ENCODE peak calls at places on chromosomes 6 and 20, in eight cellular contexts. V is ovary; K is left lung; H is iPS DF 6.9; F is effector memory CD4-positive, alpha-beta T cell; L is fibroblast of lung; N is lung; R is IMR-90. Q is an unnamed sample. For H3K4me1, the result is how much of the 10 kb centered on the place peaks cover.

GRCh38 chr6:108068182-108068581 is 6.4 kb downstream of the OSTM1 start:
- DNase-seq in K (no peak), L (no peak), F (no peak), H (no peak), V (no peak), N (no peak), R (no peak), Q (no peak)

GRCh38 chr20:14406495-14406894 is 69.1 kb upstream of the FLRT3 start:
- DNase-seq in H (no peak), R (peak), V (no peak), N (no peak), L (peak), F (no peak), K (no peak), Q (no peak)

GRCh38 chr20:32603046-32603726 is 18.1 kb upstream of the NOL4L start:
- DNase-seq in V (no peak), R (no peak), N (no peak), L (no peak), F (no peak), H (no peak), K (peak), Q (no peak)

GRCh38 chr6:84220809-84221409 is 6.5 kb downstream of the CEP162 start:
- DNase-seq in L (peak), H (no peak), N (no peak), F (no peak), V (no peak), R (peak), K (no peak), Q (no peak)

GRCh38 chr20:23049933-23050838 is 714 bp upstream of the THBD start:
- DNase-seq in K (peak), F (no peak), H (no peak), V (peak), L (peak), N (peak), R (no peak), Q (peak)

GRCh38 chr6:66210964-66211363 is 503.9 kb upstream of the EYS start:
- DNase-seq in V (no peak), H (no peak), L (peak), K (no peak), N (no peak), F (no peak), R (no peak), Q (no peak)

GRCh38 chr6:113103618-113104390 is 753.3 kb upstream of the MARCKS start:
- DNase-seq in R (peak), N (no peak), F (no peak), V (no peak), H (no peak), K (no peak), L (peak), Q (no peak)

GRCh38 chr20:36182604-36183154 is 28.1 kb downstream of the EPB41L1 start:
- DNase-seq in N (no peak), L (peak), H (no peak), K (no peak), V (no peak), R (no peak), F (no peak), Q (no peak)

GRCh38 chr6:31403283-31403989 is at the start of gene MICA:
- DNase-seq in V (peak), R (peak), L (peak), H (peak), F (peak), K (peak), N (peak), Q (peak)

DNA sequence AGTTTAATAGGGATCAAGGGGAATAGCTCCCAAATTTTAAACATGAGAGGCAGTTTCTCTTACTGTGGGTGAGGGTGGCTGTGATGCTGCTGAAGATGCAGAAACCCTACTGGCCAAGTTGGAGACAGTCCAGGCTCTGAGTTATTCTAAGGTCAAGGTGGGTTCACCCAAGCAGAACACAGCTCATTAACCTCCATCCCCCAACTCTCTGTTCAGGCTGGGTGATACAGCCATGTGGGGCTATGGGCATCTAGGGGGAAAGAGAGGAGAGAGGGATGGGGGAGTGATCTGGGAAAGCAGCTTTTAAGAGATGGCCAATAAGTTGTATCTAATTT is 18.9 kb upstream of the TRAM2 start:
- DNase-seq in K (no peak), V (no peak), N (no peak), R (no peak), H (no peak), L (no peak), F (no peak), Q (no peak)
- H3K27ac ChIP-seq in K (peak), V (peak), N (peak), R (peak), H (no peak), L (peak), F (no peak), Q (peak)

GRCh38 chr6:159691133-159691962 is 1.7 kb downstream of the SOD2 start:
- DNase-seq in V (no peak), N (peak), K (no peak), L (peak), R (peak), H (no peak), F (no peak), Q (no peak)

GRCh38 chr6:159688977-159689376 is 4.1 kb downstream of the SOD2 start:
- DNase-seq in K (peak), N (no peak), R (no peak), F (no peak), H (no peak), L (no peak), V (no peak), Q (no peak)

GRCh38 chr6:159682265-159682664 is 10.8 kb downstream of the SOD2 start:
- DNase-seq in L (no peak), R (peak), V (no peak), N (no peak), K (no peak), F (no peak), H (no peak), Q (no peak)

GRCh38 chr6:159683722-159684304 is 9.2 kb downstream of the SOD2 start:
- DNase-seq in V (no peak), L (no peak), F (no peak), R (no peak), H (no peak), N (no peak), K (no peak), Q (no peak)

DNA sequence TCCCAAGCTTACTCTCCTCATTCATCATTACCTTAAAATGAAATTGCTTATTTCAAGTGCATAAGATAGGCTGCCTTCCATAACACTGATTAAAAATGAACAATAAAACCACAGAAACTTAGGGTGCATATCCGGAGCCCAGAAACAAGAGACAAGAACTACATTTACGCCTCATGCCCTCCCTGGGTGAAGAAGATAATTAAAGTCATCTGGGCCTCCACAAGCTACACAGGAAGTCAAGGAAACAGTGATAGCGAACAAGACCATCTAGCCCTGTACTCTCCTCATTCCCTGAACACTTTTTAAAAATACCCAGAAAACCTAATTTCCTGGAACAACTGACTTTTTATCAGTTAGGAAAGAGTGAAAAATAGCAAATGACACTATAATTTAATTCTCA is 6.3 kb downstream of the SOD2 start:
- DNase-seq in L (no peak), N (no peak), R (no peak), F (no peak), V (no peak), H (no peak), K (no peak), Q (no peak)
- H3K4me1 ChIP-seq in L (under half), N (under half), R (under half), F (under half), V (under half), H (under half), K (under half), Q (half or more)

GRCh38 chr6:139829557-139829956 is 455.1 kb upstream of the CITED2 start:
- DNase-seq in N (no peak), F (no peak), K (no peak), V (no peak), L (no peak), R (no peak), H (no peak), Q (no peak)
- H3K4me3 ChIP-seq in N (no peak), F (no peak), K (no peak), V (no peak), L (no peak), R (no peak), H (no peak), Q (no peak)

DNA sequence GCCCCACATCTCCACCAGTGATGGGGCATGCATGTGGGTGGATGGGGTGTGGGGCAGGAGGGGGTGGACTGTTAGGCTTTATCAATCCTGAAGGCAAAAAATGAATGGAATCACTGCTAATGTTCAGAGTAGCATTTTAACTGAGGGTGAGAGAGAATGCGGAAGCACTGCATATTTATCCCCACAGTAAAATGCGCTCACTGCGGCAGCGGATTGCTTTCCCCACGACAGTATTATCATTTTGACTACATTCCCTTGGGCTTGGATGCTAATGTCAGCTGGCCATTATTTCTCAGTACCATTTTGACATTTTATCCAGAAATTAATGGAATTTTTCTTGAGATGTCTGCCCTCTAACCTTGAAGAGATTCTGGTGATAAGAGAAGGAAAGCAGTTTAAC is 13.4 kb downstream of the ALDH8A1 start:
- DNase-seq in K (no peak), V (no peak), N (no peak), F (no peak), L (no peak), R (no peak), H (no peak), Q (no peak)
- H3K27ac ChIP-seq in K (no peak), V (no peak), N (no peak), F (no peak), L (peak), R (peak), H (no peak), Q (no peak)

DNA sequence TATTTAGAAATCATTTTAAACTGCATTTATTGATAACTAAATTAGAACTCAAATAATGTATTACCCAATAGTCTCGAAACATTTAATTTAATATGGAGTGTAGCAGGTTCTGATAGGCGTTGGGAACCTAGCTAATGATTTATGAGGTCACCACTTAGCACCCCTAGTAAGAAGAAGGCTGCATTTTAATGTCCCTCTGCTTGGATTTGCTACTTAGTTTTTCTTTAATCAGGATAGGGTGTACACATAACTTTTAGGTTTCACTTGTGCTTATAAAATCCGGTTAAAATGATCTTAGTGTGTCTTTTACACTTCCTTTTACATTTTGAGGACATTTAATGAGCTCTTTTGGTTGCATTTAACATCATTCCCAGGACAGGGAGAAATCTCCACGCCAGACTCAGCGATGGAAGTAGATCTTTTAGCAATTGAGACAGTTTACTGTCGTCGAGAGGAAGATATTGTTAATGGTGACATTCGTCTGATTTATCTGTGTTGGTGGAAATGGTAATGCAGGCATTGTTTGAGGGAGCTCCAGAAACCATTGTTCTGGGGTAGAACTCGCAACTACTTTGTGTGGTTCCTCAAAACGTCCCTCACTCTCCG is 5.6 kb downstream of the TFAP2A start:
- DNase-seq in N (no peak), R (no peak), F (no peak), V (no peak), H (no peak), L (no peak), K (no peak), Q (no peak)
- H3K4me1 ChIP-seq in N (under half), R (under half), F (under half), V (under half), H (under half), L (under half), K (under half), Q (under half)

GRCh38 chr6:128882560-128882959 is 378 bp upstream of the LAMA2 start:
- DNase-seq in R (peak), V (peak), K (no peak), F (no peak), H (no peak), N (no peak), L (no peak), Q (no peak)

GRCh38 chr6:128885381-128885780 is 2.4 kb downstream of the LAMA2 start:
- DNase-seq in H (no peak), F (no peak), R (no peak), N (no peak), K (no peak), V (no peak), L (no peak), Q (no peak)

GRCh38 chr6:128888444-128889175 is 5.7 kb downstream of the LAMA2 start:
- DNase-seq in K (no peak), F (no peak), L (no peak), H (no peak), N (no peak), R (no peak), V (no peak), Q (no peak)

GRCh38 chr6:128882991-128883571 is at the start of gene LAMA2:
- DNase-seq in H (no peak), K (peak), V (peak), N (peak), F (no peak), L (peak), R (peak), Q (peak)
- H3K4me3 ChIP-seq in H (peak), K (peak), V (peak), N (peak), F (no peak), L (peak), R (peak), Q (peak)

GRCh38 chr6:76771076-76771634 is 692.1 kb downstream of the HTR1B start:
- DNase-seq in R (no peak), N (no peak), V (no peak), L (no peak), F (no peak), K (no peak), H (no peak), Q (peak)

GRCh38 chr6:76776876-76777275 is 686.4 kb downstream of the HTR1B start:
- DNase-seq in N (no peak), K (no peak), L (no peak), V (no peak), R (no peak), F (no peak), H (no peak), Q (no peak)

GRCh38 chr6:76774750-76775396 is 688.4 kb downstream of the HTR1B start:
- DNase-seq in L (no peak), R (no peak), H (no peak), K (no peak), F (no peak), V (peak), N (no peak), Q (peak)

GRCh38 chr6:76770166-76770565 is 693.1 kb downstream of the HTR1B start:
- DNase-seq in L (no peak), H (no peak), N (no peak), V (no peak), K (no peak), R (no peak), F (no peak), Q (no peak)

GRCh38 chr6:76772951-76773350 is 690.3 kb downstream of the HTR1B start:
- DNase-seq in V (no peak), F (no peak), H (no peak), L (no peak), K (no peak), N (no peak), R (no peak), Q (no peak)
- H3K27ac ChIP-seq in V (no peak), F (no peak), H (no peak), L (no peak), K (no peak), N (no peak), R (no peak), Q (no peak)

DNA sequence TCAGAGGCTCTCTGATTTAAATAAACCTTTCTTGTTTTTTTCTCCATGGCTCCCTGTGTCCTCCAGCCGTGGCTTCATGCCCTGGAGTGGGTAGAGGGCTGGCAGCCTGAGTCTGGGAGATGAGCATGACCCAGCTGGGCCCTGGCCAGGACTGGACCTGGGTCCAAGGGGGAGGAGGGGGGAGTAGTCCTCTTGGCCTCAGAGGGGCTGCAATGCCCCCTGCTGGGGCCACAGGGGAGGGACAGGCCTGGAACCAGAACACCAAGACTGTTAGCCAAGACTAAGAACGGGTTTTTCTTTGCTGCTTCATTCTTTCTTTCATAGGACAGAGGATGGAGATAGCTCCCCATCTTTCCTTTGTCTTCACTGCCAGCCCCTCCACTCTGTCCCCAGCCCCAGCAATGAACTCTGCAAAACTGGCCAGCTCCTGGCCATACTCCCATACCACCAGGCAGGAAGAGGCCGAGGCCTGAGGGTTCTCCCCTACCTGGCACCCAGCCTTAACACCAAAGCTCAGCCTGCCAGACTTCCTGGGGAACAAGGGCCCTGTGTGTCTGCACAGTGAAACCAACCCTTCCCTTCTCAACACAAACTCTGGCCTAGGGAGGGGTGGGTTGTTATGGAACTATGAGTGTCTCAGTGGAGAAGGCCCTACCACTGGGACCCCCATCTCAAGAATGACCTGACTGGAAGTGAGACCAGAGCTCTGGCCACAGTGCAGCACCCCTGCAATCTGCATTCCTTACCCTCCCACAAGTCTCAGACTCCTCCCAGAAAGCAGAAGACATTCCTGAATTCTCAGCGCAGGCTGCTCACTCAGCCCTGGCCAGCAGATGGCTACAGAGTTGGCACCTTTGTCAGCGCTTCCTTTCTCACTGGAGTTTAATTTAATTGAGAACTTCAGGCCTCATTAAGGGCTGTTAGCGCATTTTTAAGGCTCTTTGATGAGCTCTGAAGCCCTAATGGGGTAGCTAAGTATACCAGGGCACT is 11.0 kb downstream of the SLC29A1 start:
- DNase-seq in F (no peak), N (no peak), V (peak), R (peak), H (no peak), L (peak), K (no peak), Q (peak)
- H3K4me1 ChIP-seq in F (under half), N (under half), V (under half), R (under half), H (under half), L (under half), K (under half), Q (under half)

GRCh38 chr6:116064626-116065025 is 3.9 kb upstream of the FRK start:
- DNase-seq in L (no peak), R (no peak), N (no peak), V (no peak), K (no peak), F (no peak), H (no peak), Q (no peak)

GRCh38 chr6:116062496-116062895 is 1.8 kb upstream of the FRK start:
- DNase-seq in N (no peak), H (no peak), K (no peak), R (no peak), L (no peak), F (no peak), V (no peak), Q (no peak)

GRCh38 chr6:116057766-116058165 is 2.9 kb downstream of the FRK start:
- DNase-seq in H (no peak), L (no peak), V (no peak), K (no peak), R (no peak), N (no peak), F (no peak), Q (no peak)

GRCh38 chr6:116059713-116060571 is 749 bp downstream of the FRK start:
- DNase-seq in F (no peak), N (peak), V (no peak), L (peak), H (no peak), K (peak), R (no peak), Q (peak)

DNA sequence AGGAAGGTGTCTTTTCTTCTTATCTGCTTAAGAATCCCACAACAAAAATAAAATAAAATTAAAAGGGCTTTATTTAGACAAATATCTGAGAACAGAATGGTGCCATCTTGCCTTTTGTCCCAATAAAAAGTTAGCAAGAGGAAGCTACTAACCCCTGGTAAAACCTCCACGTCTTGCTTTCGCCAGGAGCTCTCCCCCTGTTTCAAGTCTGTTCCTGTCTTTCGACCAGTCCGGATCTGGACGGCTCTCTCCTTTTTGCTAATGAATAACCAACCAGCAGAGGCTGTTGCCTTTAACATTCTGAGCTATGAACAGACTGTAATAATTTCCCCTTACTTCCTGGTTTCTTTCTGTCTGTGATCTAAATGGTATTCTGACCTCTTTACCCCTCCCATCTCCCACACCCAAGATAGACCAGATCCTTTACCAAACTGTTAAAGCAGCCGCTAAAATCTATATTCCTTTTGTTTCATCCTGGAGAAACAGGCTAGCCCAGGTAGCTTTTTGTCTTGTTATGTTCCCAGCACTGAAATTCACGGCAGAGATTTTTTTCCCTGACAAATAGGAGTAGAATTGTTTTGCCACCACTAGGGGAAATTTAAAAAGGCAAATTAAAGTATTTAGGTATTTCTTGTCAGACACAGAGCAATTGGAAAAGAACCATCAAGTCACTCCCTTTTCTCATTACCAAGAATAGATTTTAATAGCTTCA is at the start of gene FRK:
- DNase-seq in V (peak), F (no peak), R (peak), N (peak), K (peak), H (no peak), L (peak), Q (peak)
- H3K4me3 ChIP-seq in V (peak), F (no peak), R (peak), N (peak), K (peak), H (no peak), L (peak), Q (peak)

Q was measured in stomach.